ENCODE peak calls at places on chromosome 1, in four cellular contexts. One of them, this sample, is unnamed.
A peak's percentile ranks its signal among the peaks of the same experiment; 100 is the strongest.

GRCh38 chr1:1489861-1490260 is 18.3 kb downstream of the ATAD3B start:
- DNase-seq in GM12878: no peak
- DNase-seq in K562: peak; percentile 5
- DNase-seq in H1: no peak
- DNase-seq in this sample: no peak

GRCh38 chr1:201676061-201676644 is 137.2 kb downstream of the NAV1 start:
- DNase-seq in GM12878: no peak
- DNase-seq in K562: no peak
- DNase-seq in H1: no peak
- DNase-seq in this sample: no peak

GRCh38 chr1:108121361-108122143 is 78.6 kb downstream of the SLC25A24 start:
- DNase-seq in GM12878: no peak
- DNase-seq in K562: peak; percentile 35
- DNase-seq in H1: peak; percentile 64
- DNase-seq in this sample: no peak

GRCh38 chr1:99776133-99776532 is 9.7 kb upstream of the FRRS1 start:
- DNase-seq in GM12878: no peak
- DNase-seq in K562: no peak
- DNase-seq in H1: no peak
- DNase-seq in this sample: no peak

GRCh38 chr1:65260851-65261473 is 48.4 kb upstream of the DNAJC6 start:
- DNase-seq in GM12878: no peak
- DNase-seq in K562: peak; percentile 42
- DNase-seq in H1: no peak
- DNase-seq in this sample: peak; percentile 59

GRCh38 chr1:154840557-154841176 is 29.4 kb downstream of the KCNN3 start:
- DNase-seq in GM12878: no peak
- DNase-seq in K562: peak; percentile 19
- DNase-seq in H1: no peak
- DNase-seq in this sample: no peak

GRCh38 chr1:10867914-10868598 is 71.6 kb upstream of the CASZ1 start:
- DNase-seq in GM12878: no peak
- DNase-seq in K562: no peak
- DNase-seq in H1: no peak
- DNase-seq in this sample: no peak

GRCh38 chr1:7376676-7377075 is 394.4 kb upstream of the VAMP3 start:
- DNase-seq in GM12878: no peak
- DNase-seq in K562: no peak
- DNase-seq in H1: no peak
- DNase-seq in this sample: no peak

GRCh38 chr1:115251340-115251748 is 86.7 kb downstream of the NGF start:
- DNase-seq in GM12878: no peak
- DNase-seq in K562: no peak
- DNase-seq in H1: no peak
- DNase-seq in this sample: no peak

GRCh38 chr1:220787069-220787614 is 429 bp downstream of the MTARC1 start:
- DNase-seq in GM12878: no peak
- DNase-seq in K562: no peak
- DNase-seq in H1: peak; percentile 81
- DNase-seq in this sample: peak; percentile 51

GRCh38 chr1:150281221-150281757 is 1.1 kb upstream of the CIART start:
- DNase-seq in GM12878: no peak
- DNase-seq in K562: peak; percentile 46
- DNase-seq in H1: peak; percentile 67
- DNase-seq in this sample: no peak

GRCh38 chr1:25695991-25696330 is 79.4 kb downstream of the MAN1C1 start:
- DNase-seq in GM12878: no peak
- DNase-seq in K562: no peak
- DNase-seq in H1: no peak
- DNase-seq in this sample: no peak

GRCh38 chr1:85578321-85579295 is 2.0 kb upstream of the CCN1 start:
- DNase-seq in GM12878: no peak
- DNase-seq in K562: no peak
- DNase-seq in H1: peak; percentile 29
- DNase-seq in this sample: no peak

GRCh38 chr1:93000291-93000690 is 39.0 kb upstream of the DIPK1A start:
- DNase-seq in GM12878: no peak
- DNase-seq in K562: no peak
- DNase-seq in H1: peak; percentile 54
- DNase-seq in this sample: no peak

GRCh38 chr1:116942344-116942743 is 32.6 kb downstream of the PTGFRN start:
- DNase-seq in GM12878: no peak
- DNase-seq in K562: no peak
- DNase-seq in H1: no peak
- DNase-seq in this sample: no peak

GRCh38 chr1:201982082-201982922 is at the start of gene RNPEP:
- DNase-seq in GM12878: no peak
- DNase-seq in K562: peak; percentile 97
- DNase-seq in H1: peak; percentile 85
- DNase-seq in this sample: no peak

GRCh38 chr1:186188004-186188539 is 187.0 kb downstream of the TPR start:
- DNase-seq in GM12878: no peak
- DNase-seq in K562: no peak
- DNase-seq in H1: no peak
- DNase-seq in this sample: peak; percentile 63

GRCh38 chr1:224528900-224529299 is 87.2 kb upstream of the CNIH3 start:
- DNase-seq in GM12878: no peak
- DNase-seq in K562: peak; percentile 50
- DNase-seq in H1: no peak
- DNase-seq in this sample: no peak

GRCh38 chr1:171141336-171142051 is 43.6 kb upstream of the FMO2 start:
- DNase-seq in GM12878: no peak
- DNase-seq in K562: no peak
- DNase-seq in H1: no peak
- DNase-seq in this sample: no peak

GRCh38 chr1:33443067-33443704 is 12.3 kb upstream of the PHC2 start:
- DNase-seq in GM12878: no peak
- DNase-seq in K562: no peak
- DNase-seq in H1: no peak
- DNase-seq in this sample: no peak

GRCh38 chr1:184648856-184649201 is 105.8 kb downstream of the EDEM3 start:
- DNase-seq in GM12878: no peak
- DNase-seq in K562: no peak
- DNase-seq in H1: peak; percentile 22
- DNase-seq in this sample: no peak

GRCh38 chr1:199089393-199090122 is 450.7 kb downstream of the PTPRC start:
- DNase-seq in GM12878: peak; percentile 60
- DNase-seq in K562: no peak
- DNase-seq in H1: no peak
- DNase-seq in this sample: no peak

GRCh38 chr1:231679109-231679508 is 52.5 kb downstream of the DISC1 start:
- DNase-seq in GM12878: no peak
- DNase-seq in K562: no peak
- DNase-seq in H1: no peak
- DNase-seq in this sample: no peak

GRCh38 chr1:231686384-231686783 is 59.8 kb downstream of the DISC1 start:
- DNase-seq in GM12878: no peak
- DNase-seq in K562: no peak
- DNase-seq in H1: no peak
- DNase-seq in this sample: no peak

GRCh38 chr1:231683439-231684165 is 57.0 kb downstream of the DISC1 start:
- DNase-seq in GM12878: no peak
- DNase-seq in K562: no peak
- DNase-seq in H1: no peak
- DNase-seq in this sample: no peak

GRCh38 chr1:231684333-231685244 is 58.0 kb downstream of the DISC1 start:
- DNase-seq in GM12878: no peak
- DNase-seq in K562: no peak
- DNase-seq in H1: no peak
- DNase-seq in this sample: no peak

DNA sequence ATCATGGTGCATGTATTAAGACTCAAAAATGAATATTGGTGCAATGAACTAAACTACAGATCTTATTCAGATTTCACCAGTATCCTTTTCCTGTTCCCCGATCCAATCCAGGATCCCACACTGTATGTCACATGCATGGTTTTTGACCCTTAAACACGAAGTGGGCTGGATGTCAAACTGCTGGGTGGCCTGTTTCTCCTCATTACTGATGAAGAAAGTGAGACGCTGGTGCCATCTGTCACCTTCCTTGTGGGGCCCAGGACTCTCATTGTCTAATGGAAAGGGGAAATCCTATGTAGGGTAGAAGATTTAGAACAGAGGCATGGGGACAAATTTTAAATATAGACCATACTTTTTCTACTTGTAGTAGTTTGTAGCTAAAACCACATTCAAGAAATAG is 56.2 kb downstream of the DISC1 start:
- DNase-seq in GM12878: no peak
- DNase-seq in K562: no peak
- DNase-seq in H1: no peak
- DNase-seq in this sample: no peak
- TF ChIP-seq EZH2 in GM12878: no peak
- TF ChIP-seq EZH2 in K562: no peak
- TF ChIP-seq EZH2 in H1: no peak
- TF ChIP-seq EZH2 in this sample: no peak

DNA sequence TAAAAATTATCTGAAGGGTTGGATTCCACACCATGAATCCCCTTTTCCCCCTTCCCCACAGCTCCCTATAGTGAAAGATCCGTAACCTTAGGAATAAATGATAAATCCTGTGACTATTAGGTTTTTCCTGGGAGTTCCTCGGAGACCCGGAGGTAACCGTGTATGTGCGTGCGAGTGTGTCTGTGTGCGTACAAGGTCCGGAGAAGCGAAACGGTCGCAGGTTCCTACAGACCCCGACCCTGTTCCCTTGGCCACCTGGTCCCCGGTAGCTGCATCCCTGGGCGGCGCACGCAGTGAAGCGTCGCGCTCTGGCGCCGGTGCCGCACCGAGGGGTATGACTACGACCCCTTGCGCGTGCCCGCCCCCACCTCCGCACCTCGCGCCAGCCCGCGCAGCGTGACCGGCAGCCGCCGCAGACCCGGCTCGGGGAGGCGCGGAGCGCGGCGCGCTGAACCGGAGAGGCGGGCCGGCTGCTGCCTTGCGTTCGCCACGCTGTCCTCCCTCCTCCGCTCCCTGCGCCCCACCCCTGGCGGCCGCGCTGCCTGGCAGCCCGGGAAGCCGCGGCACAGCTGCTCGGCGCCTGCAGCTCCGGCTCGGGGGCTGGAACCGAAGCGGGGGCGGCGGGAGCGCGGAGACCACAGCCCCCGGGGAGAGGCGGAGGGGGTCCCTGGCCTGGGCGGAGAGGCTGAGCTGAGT is at the start of gene AK5:
- DNase-seq in GM12878: no peak
- DNase-seq in K562: no peak
- DNase-seq in H1: peak; percentile 72
- DNase-seq in this sample: no peak
- TF ChIP-seq EGR1 in GM12878: no peak
- TF ChIP-seq EGR1 in K562: no peak
- TF ChIP-seq EGR1 in H1: no peak
- TF ChIP-seq EGR1 in this sample: no peak

GRCh38 chr1:22562584-22563551 is at the start of gene EPHA8:
- DNase-seq in GM12878: no peak
- DNase-seq in K562: peak; percentile 68
- DNase-seq in H1: no peak
- DNase-seq in this sample: no peak
- TF ChIP-seq EZH2 in GM12878: no peak
- TF ChIP-seq EZH2 in K562: no peak
- TF ChIP-seq EZH2 in H1: no peak
- TF ChIP-seq EZH2 in this sample: no peak

DNA sequence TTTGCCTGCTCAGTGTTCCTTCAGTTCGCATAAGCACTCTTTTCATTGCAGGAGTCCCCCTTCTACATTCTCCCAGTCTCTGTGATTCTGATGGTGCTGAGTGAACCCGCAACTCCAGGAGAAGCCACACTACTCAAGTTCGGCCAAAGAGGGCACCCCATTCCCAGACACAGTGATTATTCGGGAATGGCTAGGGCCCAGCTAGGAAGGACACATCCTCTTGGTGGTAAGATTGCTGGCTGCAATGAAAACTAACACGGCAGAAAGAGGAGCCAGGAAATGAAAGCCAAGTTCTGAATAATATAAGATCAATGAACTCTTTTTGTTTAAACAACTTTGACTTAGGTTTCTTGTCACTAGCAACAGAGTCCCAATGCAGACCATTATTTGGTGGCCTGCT is 14.9 kb downstream of the CREG1 start:
- DNase-seq in GM12878: no peak
- DNase-seq in K562: no peak
- DNase-seq in H1: no peak
- DNase-seq in this sample: no peak
- TF ChIP-seq EGR1 in GM12878: no peak
- TF ChIP-seq EGR1 in K562: no peak
- TF ChIP-seq EGR1 in H1: no peak
- TF ChIP-seq EGR1 in this sample: no peak

DNA sequence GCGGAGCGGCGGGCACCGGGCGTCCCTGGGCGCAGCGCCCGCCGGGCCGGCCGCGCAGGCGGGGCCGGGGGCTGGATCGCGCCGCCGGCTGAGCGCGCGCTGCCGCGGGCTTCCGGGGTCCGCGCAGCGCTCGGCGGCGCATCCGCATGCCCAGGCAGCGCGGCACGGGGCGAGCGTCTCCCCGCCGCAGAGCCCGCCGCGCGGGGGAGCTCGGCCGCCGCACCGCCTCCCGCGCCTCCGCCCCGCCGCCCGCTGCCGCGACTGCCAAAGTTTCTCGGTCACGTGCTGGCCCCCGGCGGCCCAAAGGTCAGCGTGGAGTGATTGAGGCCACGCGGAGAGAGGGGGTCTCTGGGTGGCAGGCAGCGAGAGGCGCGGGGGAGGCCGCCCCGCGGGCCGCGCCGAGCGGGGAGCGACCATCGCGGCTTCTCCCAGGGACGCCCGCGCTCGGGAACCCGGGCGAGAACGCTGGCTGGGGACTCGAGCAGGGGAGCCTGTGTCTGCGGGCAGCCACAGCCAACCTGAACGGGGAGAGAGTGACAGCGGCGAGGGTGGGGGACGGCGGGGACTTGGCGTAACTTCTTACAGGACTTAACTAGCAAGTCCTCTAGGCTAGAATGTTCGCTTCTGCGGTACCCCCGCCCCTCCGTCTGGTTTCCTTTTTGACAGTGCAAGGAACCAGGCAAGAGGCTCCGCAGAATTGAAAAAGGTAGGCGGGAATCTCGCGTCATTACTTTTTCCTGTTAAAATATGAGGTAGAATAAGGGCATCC is at the start of gene ILDR2:
- DNase-seq in GM12878: no peak
- DNase-seq in K562: peak; percentile 78
- DNase-seq in H1: peak; percentile 75
- DNase-seq in this sample: peak; percentile 8
- TF ChIP-seq EZH2 in GM12878: no peak
- TF ChIP-seq EZH2 in K562: no peak
- TF ChIP-seq EZH2 in H1: no peak
- TF ChIP-seq EZH2 in this sample: no peak